ENCODE peak calls at places on chromosomes 2 and 18, in nine cellular contexts. I, P, Z, B, U, R, G, W and O are unnamed samples.

GRCh38 chr2:237223208-237223861 is 137.6 kb downstream of the COPS8 start:
- DNase-seq in B (peak; percentile 69), R (peak; percentile 99), W (no peak), P (no peak), G (peak; percentile 93), I (peak; percentile 99), Z (peak; percentile 5), U (peak; percentile 76), O (peak; percentile 97)

GRCh38 chr2:102301867-102302362 is 9.4 kb upstream of the IL1RL1 start:
- DNase-seq in W (no peak), I (peak; percentile 39), R (peak; percentile 55), U (peak; percentile 68), Z (peak; percentile 41), G (peak; percentile 17), P (peak; percentile 16), B (no peak), O (peak; percentile 59)

GRCh38 chr2:10084567-10084910 is 4.3 kb upstream of the CYS1 start:
- DNase-seq in G (no peak), Z (no peak), U (no peak), B (no peak), I (no peak), W (no peak), R (no peak), P (no peak), O (no peak)

GRCh38 chr2:162050513-162050961 is 23.5 kb downstream of the DPP4 start:
- DNase-seq in W (no peak), Z (no peak), P (peak; percentile 22), I (no peak), G (no peak), U (peak; percentile 41), B (no peak), R (no peak), O (no peak)

GRCh38 chr18:63422087-63422861 is at the start of gene VPS4B:
- DNase-seq in B (peak; percentile 93), Z (peak; percentile 98), G (peak; percentile 100), U (peak; percentile 97), I (peak; percentile 100), P (peak; percentile 99), R (peak; percentile 99), W (peak; percentile 100), O (peak; percentile 99)

GRCh38 chr2:235591921-235592320 is 98.1 kb downstream of the AGAP1 start:
- DNase-seq in R (no peak), U (peak; percentile 72), B (no peak), I (no peak), Z (no peak), G (no peak), P (no peak), W (no peak), O (no peak)

GRCh38 chr2:189265696-189266320 is 86.2 kb upstream of the COL5A2 start:
- DNase-seq in B (no peak), R (peak; percentile 66), Z (no peak), U (peak; percentile 89), P (no peak), I (no peak), G (no peak), W (no peak), O (no peak)

GRCh38 chr18:64119916-64120315 is 29.0 kb downstream of the LINC00305 start:
- DNase-seq in P (no peak), W (peak; percentile 64), U (no peak), I (no peak), R (peak; percentile 13), G (no peak), B (no peak), Z (peak; percentile 5), O (no peak)

GRCh38 chr2:101844055-101844635 is 146.6 kb downstream of the MAP4K4 start:
- DNase-seq in W (no peak), P (no peak), B (peak; percentile 23), U (peak; percentile 35), I (peak; percentile 63), Z (no peak), G (peak; percentile 72), R (no peak), O (peak; percentile 63)

GRCh38 chr2:15633971-15634346 is 42.3 kb downstream of the DDX1 start:
- DNase-seq in B (no peak), Z (no peak), G (no peak), W (no peak), P (no peak), R (no peak), I (no peak), U (no peak), O (no peak)

GRCh38 chr2:178419123-178419522 is 31.9 kb downstream of the PRKRA start:
- DNase-seq in I (peak; percentile 59), P (no peak), G (peak; percentile 67), Z (peak; percentile 36), W (no peak), U (peak; percentile 28), B (no peak), R (peak; percentile 45), O (peak; percentile 44)

GRCh38 chr2:231162036-231162345 is 36.4 kb upstream of the ARMC9 start:
- DNase-seq in W (no peak), I (peak; percentile 98), G (peak; percentile 95), P (no peak), B (peak; percentile 50), Z (no peak), R (peak; percentile 99), U (no peak), O (peak; percentile 99)

GRCh38 chr18:68056936-68057335 is 540.4 kb upstream of the DSEL start:
- DNase-seq in W (no peak), U (no peak), B (no peak), R (no peak), I (peak; percentile 16), Z (no peak), G (no peak), P (no peak), O (no peak)

GRCh38 chr2:20634430-20635095 is 16.3 kb downstream of the HS1BP3 start:
- DNase-seq in I (peak; percentile 73), Z (peak; percentile 70), B (peak; percentile 79), G (peak; percentile 62), R (peak; percentile 59), U (peak; percentile 58), P (no peak), W (no peak), O (peak; percentile 43)